ENCODE peak calls at places on chromosome 19, in eight cellular contexts. U, D, P, M, C, T, B and G are unnamed samples.
A peak's percentile ranks its signal among the peaks of the same experiment; 100 is the strongest.

GRCh38 chr19:35519291-35519690 is 5.8 kb upstream of the DMKN start:
- DNase-seq in U (no peak), D (no peak), P (peak; percentile 29), M (no peak), C (no peak), T (no peak), B (no peak), G (no peak)

GRCh38 chr19:5243878-5244277 is 96.7 kb downstream of the PTPRS start:
- DNase-seq in U (no peak), D (no peak), P (no peak), M (peak; percentile 38), C (no peak), T (no peak), B (no peak), G (no peak)

GRCh38 chr19:13938361-13939027 is at the start of gene PODNL1:
- DNase-seq in U (no peak), D (peak; percentile 58), P (peak; percentile 17), M (peak; percentile 66), C (no peak), T (no peak), B (no peak), G (no peak)

GRCh38 chr19:55383279-55383788 is 758 bp downstream of the TMEM238 start:
- DNase-seq in U (peak; percentile 36), D (no peak), P (no peak), M (no peak), C (peak; percentile 74), T (no peak), B (no peak), G (peak; percentile 80)

GRCh38 chr19:16244091-16244490 is 46.4 kb downstream of the AP1M1 start:
- DNase-seq in U (no peak), D (no peak), P (no peak), M (no peak), C (no peak), T (no peak), B (no peak), G (no peak)

GRCh38 chr19:56119585-56119978 is 1.5 kb downstream of the ZNF787 start:
- DNase-seq in U (peak; percentile 81), D (no peak), P (peak; percentile 73), M (peak; percentile 72), C (no peak), T (no peak), B (no peak), G (peak; percentile 85)

GRCh38 chr19:45098521-45099464 is 5.8 kb downstream of the PPP1R37 start:
- DNase-seq in U (no peak), D (no peak), P (no peak), M (peak; percentile 80), C (peak; percentile 46), T (no peak), B (no peak), G (no peak)

GRCh38 chr19:33681081-33681680 is 59.4 kb downstream of the CHST8 start:
- DNase-seq in U (no peak), D (no peak), P (no peak), M (peak; percentile 22), C (no peak), T (no peak), B (no peak), G (peak; percentile 53)

GRCh38 chr19:56139847-56140582 is 1.1 kb upstream of the ZNF444 start:
- DNase-seq in U (peak; percentile 46), D (no peak), P (no peak), M (no peak), C (no peak), T (no peak), B (no peak), G (no peak)

GRCh38 chr19:17390665-17391370 is 3.2 kb downstream of the CCDC194 start:
- DNase-seq in U (peak; percentile 89), D (peak; percentile 80), P (peak; percentile 97), M (peak; percentile 97), C (peak; percentile 98), T (peak; percentile 93), B (peak; percentile 91), G (peak; percentile 96)
- H3K27me3 ChIP-seq in U (peaks cover 12% of the 10 kb centered on the region), D (peaks cover 32% of the 10 kb centered on the region), P (peaks cover 9% of the 10 kb centered on the region), M (no peaks in the 10 kb centered on the region), C (no peaks in the 10 kb centered on the region), T (no peaks in the 10 kb centered on the region), B (no peaks in the 10 kb centered on the region), G (no peaks in the 10 kb centered on the region)

GRCh38 chr19:50460161-50460765 is 16.0 kb upstream of the EMC10 start:
- DNase-seq in U (no peak), D (no peak), P (no peak), M (no peak), C (no peak), T (peak; percentile 88), B (no peak), G (no peak)
- H3K27me3 ChIP-seq in U (no peaks in the 10 kb centered on the region), D (peaks cover 52% of the 10 kb centered on the region), P (no peaks in the 10 kb centered on the region), M (no peaks in the 10 kb centered on the region), C (no peaks in the 10 kb centered on the region), T (no peaks in the 10 kb centered on the region), B (no peaks in the 10 kb centered on the region), G (no peaks in the 10 kb centered on the region)

DNA sequence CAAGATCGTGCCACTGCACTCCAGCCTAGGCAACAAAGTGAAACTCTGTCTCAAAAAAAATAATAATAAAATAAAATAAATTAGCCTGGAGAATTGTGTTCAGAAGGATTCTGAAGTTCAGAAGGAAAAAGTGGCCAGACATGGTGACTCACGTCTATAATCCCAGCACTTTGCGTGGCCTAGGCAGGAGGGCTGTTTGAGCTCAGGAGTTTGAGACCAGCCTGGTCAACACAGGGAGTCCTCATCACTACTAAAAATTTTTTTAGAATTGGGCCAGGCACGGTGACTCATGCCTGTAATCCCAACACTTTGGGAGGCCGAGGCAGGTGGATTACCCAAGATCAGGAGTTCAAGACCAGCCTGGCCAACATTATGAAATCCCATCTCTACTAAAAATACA is 6.0 kb downstream of the RDH8 start:
- DNase-seq in U (no peak), D (no peak), P (no peak), M (no peak), C (no peak), T (no peak), B (no peak), G (no peak)
- H3K27me3 ChIP-seq in U (no peaks in the 10 kb centered on the region), D (no peaks in the 10 kb centered on the region), P (no peaks in the 10 kb centered on the region), M (no peaks in the 10 kb centered on the region), C (no peaks in the 10 kb centered on the region), T (no peaks in the 10 kb centered on the region), B (no peaks in the 10 kb centered on the region), G (peaks cover 29% of the 10 kb centered on the region)

GRCh38 chr19:1445932-1446712 is 3.8 kb upstream of the APC2 start:
- DNase-seq in U (no peak), D (no peak), P (peak; percentile 79), M (no peak), C (peak; percentile 73), T (peak; percentile 80), B (no peak), G (no peak)

GRCh38 chr19:1449467-1450442 is at the start of gene APC2:
- DNase-seq in U (no peak), D (no peak), P (peak; percentile 49), M (peak; percentile 61), C (peak; percentile 89), T (no peak), B (no peak), G (no peak)

GRCh38 chr19:1447565-1447903 is 2.4 kb upstream of the APC2 start:
- DNase-seq in U (no peak), D (no peak), P (no peak), M (no peak), C (no peak), T (no peak), B (no peak), G (no peak)

GRCh38 chr19:1446713-1447564 is 3.0 kb upstream of the APC2 start:
- DNase-seq in U (no peak), D (no peak), P (peak; percentile 62), M (no peak), C (peak; percentile 84), T (no peak), B (peak; percentile 39), G (no peak)

GRCh38 chr19:1447944-1448343 is 2.0 kb upstream of the APC2 start:
- DNase-seq in U (no peak), D (no peak), P (no peak), M (no peak), C (no peak), T (no peak), B (no peak), G (no peak)
- H3K27me3 ChIP-seq in U (peaks cover 75% of the 10 kb centered on the region), D (peaks cover 76% of the 10 kb centered on the region), P (peaks cover 67% of the 10 kb centered on the region), M (no peaks in the 10 kb centered on the region), C (peaks cover 68% of the 10 kb centered on the region), T (no peaks in the 10 kb centered on the region), B (peaks cover 51% of the 10 kb centered on the region), G (peaks cover 70% of the 10 kb centered on the region)

DNA sequence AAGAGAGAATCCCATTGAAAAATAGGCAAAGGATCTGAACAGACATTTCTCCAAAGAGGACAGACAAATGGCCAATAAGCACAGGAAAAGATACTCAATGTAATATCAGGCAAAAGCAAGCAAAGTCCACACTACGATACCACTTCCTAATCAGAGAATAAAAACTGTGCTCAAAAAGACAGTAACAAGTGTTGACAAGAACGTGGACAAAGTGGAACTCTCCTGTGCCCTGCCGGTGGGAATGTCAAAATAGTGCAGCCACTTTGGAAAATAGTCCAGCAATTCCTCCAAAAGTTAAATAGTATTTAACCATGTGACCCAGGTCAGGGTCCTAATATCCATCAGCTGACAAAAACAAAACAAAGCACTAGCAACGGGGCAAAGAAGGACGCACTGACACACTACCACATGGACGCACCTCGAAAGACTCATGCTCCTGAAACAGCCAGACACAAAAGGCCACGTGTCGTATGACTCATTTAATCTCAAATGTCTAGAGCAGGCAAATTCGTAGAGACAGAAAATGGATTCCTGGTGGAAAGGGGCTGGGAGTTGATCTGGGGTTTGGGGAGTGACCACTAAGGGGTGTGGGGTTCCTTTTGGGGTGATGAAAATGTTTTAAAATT is 5.2 kb downstream of the MIER2 start:
- DNase-seq in U (no peak), D (no peak), P (no peak), M (no peak), C (no peak), T (no peak), B (no peak), G (peak; percentile 2)
- H3K27me3 ChIP-seq in U (no peaks in the 10 kb centered on the region), D (no peaks in the 10 kb centered on the region), P (no peaks in the 10 kb centered on the region), M (no peaks in the 10 kb centered on the region), C (no peaks in the 10 kb centered on the region), T (no peaks in the 10 kb centered on the region), B (no peaks in the 10 kb centered on the region), G (no peaks in the 10 kb centered on the region)

GRCh38 chr19:50908311-50908710 is 2.9 kb downstream of the KLK4 start:
- DNase-seq in U (no peak), D (no peak), P (no peak), M (no peak), C (no peak), T (no peak), B (no peak), G (no peak)
- H3K27me3 ChIP-seq in U (peaks cover 29% of the 10 kb centered on the region), D (peaks cover 48% of the 10 kb centered on the region), P (peaks cover 68% of the 10 kb centered on the region), M (no peaks in the 10 kb centered on the region), C (peaks cover 65% of the 10 kb centered on the region), T (no peaks in the 10 kb centered on the region), B (peaks cover 22% of the 10 kb centered on the region), G (peaks cover 9% of the 10 kb centered on the region)